ENCODE peak calls at places on chromosomes 6 and 20, in seven cellular contexts. P is H9, X is NT2/D1, L is PC-9, R is iPS DF 6.9, K is breast epithelium, Z is cardiac muscle cell. T is an unnamed sample. For H3K9me3, the result is how much of the 10 kb centered on the place peaks cover.

GRCh38 chr6:96923871-96924493 is 546 bp upstream of the KLHL32 start:
- DNase-seq in P (no peak), X (peak), L (no peak), R (peak), K (no peak), Z (peak), T (no peak)

GRCh38 chr6:75445738-75446137 is 47.9 kb downstream of the FILIP1 start:
- DNase-seq in P (no peak), X (no peak), L (no peak), R (no peak), K (no peak), Z (no peak), T (no peak)

GRCh38 chr20:60223174-60223573 is 265.0 kb downstream of the CDH26 start:
- DNase-seq in P (no peak), X (no peak), L (no peak), R (no peak), K (no peak), Z (no peak), T (no peak)

GRCh38 chr6:36131517-36132220 is 1.4 kb downstream of the MAPK13 start:
- DNase-seq in P (no peak), X (no peak), L (peak), R (no peak), K (no peak), Z (peak), T (no peak)

GRCh38 chr6:71537717-71538116 is 249.1 kb downstream of the OGFRL1 start:
- DNase-seq in P (no peak), X (no peak), L (no peak), R (no peak), K (no peak), Z (no peak), T (no peak)

GRCh38 chr20:46562009-46562372 is 11.5 kb upstream of the OCSTAMP start:
- DNase-seq in P (no peak), X (no peak), L (no peak), R (no peak), K (no peak), Z (no peak), T (no peak)

GRCh38 chr6:54053893-54054391 is 57.3 kb upstream of the MLIP start:
- DNase-seq in P (no peak), X (no peak), L (peak), R (no peak), K (no peak), Z (peak), T (no peak)

GRCh38 chr6:157632821-157633220 is 190.2 kb upstream of the SNX9 start:
- DNase-seq in P (no peak), X (no peak), L (no peak), R (no peak), K (no peak), Z (no peak), T (no peak)

GRCh38 chr20:44199877-44200276 is 10.7 kb downstream of the OSER1 start:
- DNase-seq in P (no peak), X (no peak), L (no peak), R (no peak), K (no peak), Z (no peak), T (no peak)

GRCh38 chr20:35318502-35319157 is 26.4 kb upstream of the FAM83C start:
- DNase-seq in P (no peak), X (no peak), L (peak), R (no peak), K (peak), Z (no peak), T (no peak)

GRCh38 chr6:73085362-73085975 is 139.8 kb downstream of the KHDC1L start:
- DNase-seq in P (no peak), X (no peak), L (no peak), R (peak), K (no peak), Z (peak), T (no peak)

GRCh38 chr20:21505161-21505809 is 8.6 kb downstream of the NKX2-2 start:
- DNase-seq in P (peak), X (no peak), L (peak), R (no peak), K (peak), Z (peak), T (peak)

GRCh38 chr6:159307246-159307790 is 138.1 kb downstream of the FNDC1 start:
- DNase-seq in P (no peak), X (no peak), L (no peak), R (no peak), K (no peak), Z (no peak), T (no peak)

DNA sequence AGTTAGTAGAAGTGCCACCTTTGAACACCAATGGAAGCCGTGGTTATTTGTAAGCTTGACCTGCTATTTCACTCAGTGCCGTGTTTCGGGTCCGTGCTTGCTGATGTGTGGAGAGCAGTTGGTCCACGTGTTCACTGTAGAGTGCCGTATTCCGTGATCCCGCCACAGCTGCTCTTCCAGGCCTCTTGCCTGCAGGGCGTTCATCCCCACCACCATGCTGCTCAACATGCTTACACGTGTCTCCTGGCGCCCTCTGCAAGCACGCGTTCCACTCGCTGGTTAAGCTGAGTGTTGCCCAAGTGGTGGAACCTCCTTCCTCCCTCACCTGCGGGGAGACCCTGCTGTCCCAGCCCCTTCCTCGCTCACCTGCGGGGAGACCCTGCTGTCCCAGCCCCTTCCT is 28.0 kb upstream of the DACT2 start:
- DNase-seq in P (no peak), X (no peak), L (no peak), R (no peak), K (no peak), Z (no peak), T (no peak)
- H3K9me3 ChIP-seq in P (under half), X (under half), L (under half), R (under half), K (under half), Z (under half), T (under half)

GRCh38 chr6:168599769-168600330 is 158.9 kb downstream of the SMOC2 start:
- DNase-seq in P (no peak), X (no peak), L (no peak), R (no peak), K (no peak), Z (no peak), T (no peak)
- H3K9me3 ChIP-seq in P (under half), X (under half), L (under half), R (under half), K (under half), Z (under half), T (under half)

DNA sequence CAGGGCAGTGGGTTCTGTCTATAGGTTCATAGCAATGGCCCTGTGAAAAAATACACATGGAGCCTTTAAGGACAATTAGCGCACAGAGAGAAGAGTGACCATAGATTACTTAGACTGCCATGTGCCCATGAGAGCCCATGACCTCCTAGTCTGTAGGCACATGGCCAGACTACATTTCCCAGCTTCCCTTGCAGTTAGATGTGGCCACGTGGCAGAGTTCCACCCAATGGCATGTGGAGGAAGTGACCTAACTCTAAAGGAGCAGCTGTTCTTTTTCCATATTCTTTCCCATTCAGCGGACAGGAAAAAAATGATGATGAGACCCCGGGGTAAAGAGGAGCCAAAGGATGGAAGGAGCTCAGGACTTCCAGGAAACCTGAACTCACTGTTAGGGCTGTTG is 116.7 kb downstream of the CBLN4 start:
- DNase-seq in P (no peak), X (peak), L (no peak), R (no peak), K (no peak), Z (no peak), T (no peak)
- H3K9me3 ChIP-seq in P (half or more), X (under half), L (under half), R (under half), K (under half), Z (under half), T (under half)

GRCh38 chr20:48273843-48274242 is 488.6 kb upstream of the SULF2 start:
- DNase-seq in P (no peak), X (no peak), L (no peak), R (no peak), K (no peak), Z (no peak), T (no peak)

GRCh38 chr20:48275737-48276342 is 490.6 kb upstream of the SULF2 start:
- DNase-seq in P (no peak), X (no peak), L (no peak), R (no peak), K (no peak), Z (peak), T (no peak)

GRCh38 chr20:48278961-48279481 is 493.7 kb upstream of the SULF2 start:
- DNase-seq in P (no peak), X (no peak), L (peak), R (no peak), K (no peak), Z (no peak), T (no peak)

GRCh38 chr20:48275325-48275724 is 490.0 kb upstream of the SULF2 start:
- DNase-seq in P (no peak), X (no peak), L (no peak), R (no peak), K (no peak), Z (no peak), T (no peak)
- H3K9me3 ChIP-seq in P (under half), X (under half), L (under half), R (under half), K (under half), Z (under half), T (under half)

GRCh38 chr6:69647726-69648125 is 149.1 kb downstream of the LMBRD1 start:
- DNase-seq in P (no peak), X (no peak), L (no peak), R (no peak), K (no peak), Z (no peak), T (no peak)
- H3K9me3 ChIP-seq in P (under half), X (under half), L (under half), R (under half), K (under half), Z (under half), T (under half)

DNA sequence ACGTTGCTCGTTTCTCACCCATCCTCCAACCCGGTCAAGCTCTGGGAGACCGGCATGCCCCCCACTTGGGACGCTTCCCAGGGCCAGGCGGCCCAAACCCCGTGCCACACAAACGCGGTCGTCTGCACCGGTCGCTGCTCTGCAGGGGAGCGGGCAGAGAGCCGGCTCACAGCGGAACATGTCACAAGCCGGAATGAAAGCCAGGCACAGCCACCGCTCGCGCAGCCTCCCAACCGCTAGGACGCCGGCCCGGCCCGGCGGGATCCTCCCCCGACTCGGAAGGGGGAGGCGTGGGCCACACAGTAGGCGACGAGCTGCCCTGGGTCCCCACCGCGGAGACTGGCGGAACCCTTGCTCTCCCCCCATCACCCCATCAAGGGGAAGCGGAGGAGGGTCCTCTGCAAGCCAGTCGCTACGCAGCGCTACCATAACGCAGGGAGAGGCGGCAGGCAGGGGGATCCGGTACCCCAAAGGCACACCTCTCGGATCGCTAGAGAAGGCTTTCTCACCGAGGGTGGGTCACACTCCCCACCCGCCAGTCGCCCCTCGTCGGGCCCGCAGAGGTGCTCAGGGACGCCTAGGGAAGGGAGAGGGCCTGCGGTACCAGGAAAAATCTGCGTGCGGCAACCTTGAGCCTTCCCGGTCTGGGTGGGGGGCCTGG is 768.4 kb upstream of the DEFB115 start:
- DNase-seq in P (no peak), X (no peak), L (no peak), R (no peak), K (no peak), Z (peak), T (no peak)
- H3K9me3 ChIP-seq in P (half or more), X (under half), L (under half), R (under half), K (under half), Z (under half), T (under half)

DNA sequence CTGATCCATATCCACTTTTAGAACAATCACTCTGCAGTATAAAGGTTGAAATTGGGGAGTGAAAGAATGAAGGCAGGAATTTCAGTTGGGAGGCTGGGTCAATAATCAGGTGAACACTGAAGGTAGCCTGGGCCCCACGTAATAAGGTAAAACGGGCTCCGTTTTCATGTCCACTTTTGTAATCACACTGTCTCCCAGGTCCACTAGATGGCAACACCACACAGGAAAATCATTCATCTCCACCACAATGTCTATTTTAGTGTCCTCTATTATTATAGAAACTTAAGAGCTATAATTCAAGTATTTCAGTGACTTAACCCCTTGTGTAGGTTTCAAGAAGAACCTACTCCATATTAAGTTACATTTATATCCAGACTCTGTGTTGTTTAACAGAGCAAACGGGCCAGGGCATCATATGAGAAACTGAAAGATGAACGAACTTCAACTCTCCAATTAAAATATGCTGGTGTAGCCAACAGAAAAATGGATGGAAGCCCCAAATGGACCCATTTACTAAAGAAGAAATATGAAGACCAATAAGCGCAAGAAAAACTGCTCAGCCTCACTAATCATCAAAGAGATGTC is 45.9 kb upstream of the MC3R start:
- DNase-seq in P (no peak), X (no peak), L (peak), R (no peak), K (no peak), Z (no peak), T (no peak)
- H3K9me3 ChIP-seq in P (half or more), X (under half), L (under half), R (under half), K (under half), Z (under half), T (under half)